ENCODE peak calls at places on chromosomes 12 and 14, in five cellular contexts. P is progenitor cell of endocrine pancreas, Y is AG09319, U is WTC11, H is AG04449. T is an unnamed sample.

GRCh38 chr14:91127411-91127810 is 13.5 kb downstream of the DGLUCY start:
- DNase-seq in U (no peak), P (no peak), H (no peak), Y (no peak), T (no peak)

GRCh38 chr14:52563120-52563519 is 10.5 kb downstream of the GPR137C start:
- DNase-seq in H (peak), U (no peak), P (no peak), Y (no peak), T (peak)

GRCh38 chr12:47820631-47821345 is 1.1 kb upstream of the HDAC7 start:
- DNase-seq in Y (peak), U (peak), H (peak), P (peak), T (peak)

GRCh38 chr12:26293612-26294011 is 98.2 kb downstream of the SSPN start:
- DNase-seq in U (no peak), Y (no peak), P (no peak), H (no peak), T (no peak)

GRCh38 chr12:45299132-45299692 is 83.3 kb downstream of the ANO6 start:
- DNase-seq in Y (no peak), H (peak), U (no peak), P (no peak), T (peak)

GRCh38 chr12:98418357-98419075 is 96.9 kb upstream of the TMPO start:
- DNase-seq in P (no peak), H (peak), Y (peak), U (peak), T (peak)

GRCh38 chr12:52203126-52203921 is 11.5 kb upstream of the KRT80 start:
- DNase-seq in Y (no peak), U (peak), H (peak), P (no peak), T (peak)

GRCh38 chr12:111341426-111342065 is 27.3 kb downstream of the PHETA1 start:
- DNase-seq in Y (no peak), U (no peak), H (no peak), P (no peak), T (no peak)

GRCh38 chr14:105430535-105430934 is 10.9 kb downstream of the MTA1 start:
- DNase-seq in P (no peak), H (peak), U (no peak), Y (no peak), T (peak)

GRCh38 chr14:21902561-21903199 is 229.1 kb upstream of the OR4E1 start:
- DNase-seq in H (no peak), U (no peak), P (no peak), Y (no peak), T (no peak)

GRCh38 chr14:103625361-103626095 is 3.5 kb upstream of the KLC1 start:
- DNase-seq in Y (no peak), H (no peak), U (no peak), P (no peak), T (no peak)

GRCh38 chr12:85825751-85826150 is 10.5 kb downstream of the RASSF9 start:
- DNase-seq in H (no peak), Y (no peak), U (no peak), P (no peak), T (no peak)

GRCh38 chr14:72801381-72801812 is 92.5 kb downstream of the DPF3 start:
- DNase-seq in Y (peak), U (no peak), H (peak), P (no peak), T (peak)

GRCh38 chr12:27332407-27333310 is at the start of gene BMAL2:
- DNase-seq in U (peak), H (no peak), P (peak), Y (no peak), T (no peak)

GRCh38 chr12:27333311-27334009 is 824 bp downstream of the BMAL2 start:
- DNase-seq in U (peak), P (peak), Y (no peak), H (no peak), T (no peak)

GRCh38 chr12:27331927-27332324 is 710 bp upstream of the BMAL2 start:
- DNase-seq in H (no peak), U (no peak), P (no peak), Y (no peak), T (no peak)

GRCh38 chr12:27331299-27331926 is 1.2 kb upstream of the BMAL2 start:
- DNase-seq in U (no peak), P (no peak), H (peak), Y (peak), T (peak)

DNA sequence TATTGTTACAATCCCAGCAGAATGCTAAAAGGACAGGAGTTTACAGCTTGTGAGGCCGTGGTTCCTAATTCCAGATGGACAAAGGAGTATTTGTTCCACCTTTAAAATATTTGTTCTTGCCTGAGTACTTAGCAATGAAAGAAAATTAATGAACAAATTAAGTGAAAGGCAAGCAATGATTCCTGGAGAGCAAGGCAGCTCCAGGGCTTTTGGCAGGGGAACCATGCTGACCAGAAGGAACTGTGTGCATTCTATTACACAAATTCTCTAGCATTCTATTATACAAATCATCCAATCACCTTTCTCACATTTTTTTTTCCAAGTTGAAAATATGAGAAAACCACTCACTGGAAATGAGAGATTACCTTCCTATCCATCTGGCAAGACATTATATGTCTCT is 1.8 kb upstream of the BMAL2 start:
- DNase-seq in P (no peak), U (no peak), Y (no peak), H (no peak), T (no peak)
- TF ChIP-seq CTCF in P (no peak), U (no peak), Y (no peak), H (no peak), T (no peak)

DNA sequence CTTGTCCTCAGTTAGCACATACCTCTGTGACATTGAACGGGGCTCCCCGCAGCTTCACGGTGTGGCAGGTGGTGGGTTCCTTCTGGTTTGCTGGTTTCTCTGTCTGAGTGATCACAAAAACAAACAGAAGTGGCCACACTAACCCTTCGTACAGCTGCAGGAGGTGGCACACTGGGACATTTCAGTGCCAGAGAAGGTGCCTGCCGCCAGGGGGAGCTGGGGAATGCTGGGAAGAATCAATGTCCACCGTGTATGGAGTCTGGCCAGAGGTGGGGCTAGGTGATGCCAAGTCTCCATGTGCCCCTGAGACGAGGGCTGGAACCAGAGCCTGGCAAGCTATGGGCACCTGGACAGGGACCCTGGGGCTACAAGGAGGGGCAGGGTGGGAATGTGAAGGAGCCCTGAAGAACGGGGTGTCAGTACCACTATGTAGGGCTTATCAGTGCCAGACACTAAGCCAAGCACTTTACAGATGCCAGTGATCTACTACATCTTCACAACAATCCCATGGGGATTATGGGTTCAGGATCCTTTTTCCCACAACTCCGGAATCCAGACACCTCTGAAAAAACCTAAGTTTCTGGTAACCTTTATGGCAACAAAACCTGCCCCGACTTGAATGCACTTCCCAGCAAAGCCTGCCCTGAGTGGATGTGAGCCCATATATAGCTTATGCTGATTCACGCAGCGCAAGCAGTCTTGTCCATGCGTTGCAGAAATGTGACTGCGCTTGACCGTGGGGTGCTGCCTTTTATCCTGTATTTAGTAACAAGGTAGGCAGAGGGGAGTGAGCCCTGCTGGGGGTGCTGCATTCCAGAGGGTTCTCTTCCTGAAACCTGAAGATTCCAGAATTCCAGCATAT is 10.8 kb downstream of the RBM19 start:
- DNase-seq in H (no peak), P (peak), Y (no peak), U (peak), T (no peak)
- TF ChIP-seq CTCF in H (peak), P (peak), Y (peak), U (peak), T (peak)

DNA sequence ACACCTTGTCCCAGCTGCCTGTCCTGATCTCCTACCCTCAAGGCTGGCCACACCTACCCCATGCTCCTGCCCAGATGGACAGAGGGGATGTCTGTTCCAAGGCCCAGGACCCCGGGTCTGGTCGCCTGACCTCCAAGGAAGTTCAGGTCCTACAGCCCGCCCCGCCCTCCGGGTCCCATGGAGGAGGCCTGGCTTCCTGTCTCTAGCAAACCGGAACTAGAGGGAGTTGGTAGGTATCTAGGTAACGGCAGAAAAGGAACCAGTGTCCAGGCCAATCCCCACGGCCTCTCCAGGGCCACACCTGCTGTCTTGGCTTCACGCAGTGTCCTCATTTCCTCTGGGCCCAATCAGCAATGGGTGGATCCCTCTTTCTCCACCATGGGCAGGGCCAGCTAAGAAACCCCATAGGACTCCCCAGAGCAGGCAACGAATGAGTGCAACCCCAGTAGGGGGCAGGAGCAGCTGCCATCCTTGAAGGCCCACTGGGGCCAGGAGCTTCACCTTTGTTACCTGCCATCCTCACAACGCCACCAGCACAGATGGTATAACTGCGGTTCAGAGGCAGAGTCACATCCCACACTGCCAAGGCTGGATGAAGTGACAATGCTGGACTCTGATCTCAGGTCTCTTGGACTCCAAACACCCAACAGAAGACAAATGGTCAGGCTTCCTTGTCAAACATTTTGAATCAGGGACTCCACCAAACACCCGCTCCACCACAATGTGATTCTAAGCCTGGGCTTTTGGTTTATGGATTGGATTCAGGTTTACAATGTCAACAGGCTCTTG is 25.1 kb upstream of the RPLP0 start:
- DNase-seq in Y (no peak), H (no peak), U (no peak), P (no peak), T (no peak)
- TF ChIP-seq CTCF in Y (no peak), H (no peak), U (no peak), P (no peak), T (peak)

GRCh38 chr12:50283230-50283923 is at the start of gene LIMA1:
- DNase-seq in Y (peak), U (peak), H (no peak), P (peak), T (peak)
- TF ChIP-seq CTCF in Y (peak), U (no peak), H (peak), P (no peak), T (peak)

GRCh38 chr12:124720019-124720686 is 143.5 kb downstream of the SCARB1 start:
- DNase-seq in Y (no peak), U (no peak), H (no peak), P (no peak), T (peak)
- TF ChIP-seq CTCF in Y (peak), U (no peak), H (peak), P (no peak), T (peak)

GRCh38 chr12:93990832-93991748 is 157.3 kb upstream of the PLXNC1 start:
- DNase-seq in Y (no peak), H (no peak), P (no peak), U (peak), T (peak)
- TF ChIP-seq CTCF in Y (peak), H (peak), P (peak), U (no peak), T (peak)